ENCODE peak calls at places on chromosomes 2 and 18, in ten cellular contexts. S is A549, R is fibroblast of mammary gland, O is NCI-H2029, Q is NCI-H1092 treated with DMSO at 0.1 percent for 48 hours, L is MCF 10A, V is EH, X is myocyte, Y is NCI-H1436, U is kidney tubule cell. B is an unnamed sample.

GRCh38 chr2:75168186-75168585 is 31.1 kb downstream of the TACR1 start:
- DNase-seq in Y (no peak), Q (no peak), L (no peak), S (no peak), O (no peak), V (no peak), U (no peak), R (no peak), X (no peak), B (no peak)

GRCh38 chr2:239978381-239978780 is 46.8 kb downstream of the NDUFA10 start:
- DNase-seq in Y (no peak), Q (no peak), X (peak), S (no peak), U (no peak), O (no peak), L (peak), V (peak), R (peak), B (no peak)

GRCh38 chr18:23340661-23341060 is 112.4 kb upstream of the RIOK3 start:
- DNase-seq in V (no peak), Q (no peak), X (no peak), L (no peak), Y (no peak), S (no peak), U (no peak), R (peak), O (no peak), B (no peak)

GRCh38 chr18:63994783-63995399 is 25.0 kb downstream of the SERPINB8 start:
- DNase-seq in O (no peak), X (peak), U (peak), L (peak), Y (peak), Q (peak), V (peak), R (peak), S (peak), B (peak)

GRCh38 chr18:48418409-48419267 is 9.5 kb upstream of the ZBTB7C start:
- DNase-seq in R (no peak), Y (no peak), Q (no peak), S (no peak), X (no peak), O (peak), V (no peak), U (no peak), L (peak), B (no peak)

GRCh38 chr2:142586693-142587432 is 290.6 kb upstream of the KYNU start:
- DNase-seq in S (no peak), Y (no peak), X (no peak), O (no peak), U (peak), L (no peak), R (no peak), Q (no peak), V (no peak), B (peak)

GRCh38 chr2:50538137-50538536 is 493.8 kb downstream of the NRXN1 start:
- DNase-seq in X (no peak), U (no peak), R (no peak), S (no peak), L (no peak), Y (no peak), Q (no peak), V (no peak), O (no peak), B (no peak)

GRCh38 chr2:127639111-127639474 is 6.9 kb upstream of the GPR17 start:
- DNase-seq in U (no peak), L (no peak), O (no peak), Q (no peak), X (no peak), Y (no peak), R (no peak), V (no peak), S (no peak), B (no peak)

GRCh38 chr2:221617996-221618395 is 45.9 kb upstream of the EPHA4 start:
- DNase-seq in O (no peak), S (no peak), Q (no peak), L (no peak), R (no peak), Y (no peak), V (no peak), X (no peak), U (no peak), B (no peak)

GRCh38 chr2:9554841-9555337 is 741 bp downstream of the ADAM17 start:
- DNase-seq in X (peak), V (peak), Q (no peak), Y (peak), R (peak), U (peak), S (peak), L (peak), O (no peak), B (peak)

GRCh38 chr18:62928316-62928715 is 213.0 kb downstream of the PHLPP1 start:
- DNase-seq in S (no peak), R (peak), V (peak), Y (no peak), Q (no peak), L (no peak), O (no peak), U (no peak), X (no peak), B (no peak)

GRCh38 chr2:172082944-172083718 is 2.2 kb upstream of the DLX1 start:
- DNase-seq in X (no peak), R (no peak), O (no peak), V (peak), U (no peak), Y (no peak), Q (no peak), L (no peak), S (no peak), B (no peak)

B was measured in renal cortical epithelial cell.